ENCODE peak calls at places on chromosomes 5 and 9, in seven cellular contexts. U is Caki2, C is HFFc6, X is RPMI7951, G is NCI-H774, T is A549, Z is coronary artery. L is an unnamed sample.

GRCh38 chr5:143636951-143637528 is 174.9 kb upstream of the HMHB1 start:
- DNase-seq in Z (no peak), C (no peak), G (no peak), T (peak), U (no peak), X (peak), L (no peak)

GRCh38 chr5:143094087-143094511 is 309.4 kb downstream of the NR3C1 start:
- DNase-seq in T (no peak), Z (no peak), G (no peak), C (no peak), X (no peak), U (no peak), L (no peak)

GRCh38 chr9:134057311-134057665 is 10.5 kb downstream of the BRD3 start:
- DNase-seq in Z (no peak), G (no peak), U (no peak), X (no peak), T (no peak), C (no peak), L (no peak)

GRCh38 chr9:128972956-128973355 is 25.5 kb downstream of the NUP188 start:
- DNase-seq in C (peak), X (peak), U (no peak), T (peak), Z (no peak), G (no peak), L (no peak)

GRCh38 chr9:114291064-114291474 is 31.8 kb upstream of the ORM1 start:
- DNase-seq in G (no peak), U (peak), X (peak), Z (peak), T (peak), C (peak), L (peak)

GRCh38 chr5:127254729-127255284 is 35.8 kb upstream of the MEGF10 start:
- DNase-seq in C (peak), T (peak), X (peak), U (peak), Z (no peak), G (no peak), L (no peak)

GRCh38 chr5:37771203-37771611 is 68.6 kb downstream of the GDNF start:
- DNase-seq in Z (no peak), U (no peak), X (no peak), C (no peak), G (no peak), T (no peak), L (no peak)

GRCh38 chr5:177434942-177435738 is 8.7 kb downstream of the GRK6 start:
- DNase-seq in G (no peak), C (no peak), Z (no peak), T (no peak), X (no peak), U (no peak), L (no peak)

GRCh38 chr5:91929522-91929817 is 546.4 kb upstream of the ARRDC3 start:
- DNase-seq in Z (no peak), T (no peak), U (no peak), G (no peak), C (no peak), X (no peak), L (no peak)

GRCh38 chr9:121613009-121613766 is 38.2 kb upstream of the DAB2IP start:
- DNase-seq in X (no peak), Z (no peak), U (no peak), T (no peak), C (no peak), G (no peak), L (no peak)

GRCh38 chr9:129001504-129002325 is 26.4 kb downstream of the SH3GLB2 start:
- DNase-seq in U (no peak), X (no peak), T (no peak), Z (no peak), G (no peak), C (no peak), L (no peak)

GRCh38 chr5:52837591-52838001 is 49.9 kb downstream of the ITGA1 start:
- DNase-seq in T (no peak), C (peak), U (peak), G (no peak), Z (no peak), X (no peak), L (no peak)

GRCh38 chr9:68530618-68531017 is 10.1 kb downstream of the TMEM252 start:
- DNase-seq in C (no peak), X (no peak), G (peak), U (peak), T (peak), Z (peak), L (no peak)

GRCh38 chr9:114804504-114804903 is 1.3 kb downstream of the TNFSF15 start:
- DNase-seq in X (peak), U (no peak), G (no peak), C (peak), T (peak), Z (no peak), L (peak)

GRCh38 chr9:99516657-99517049 is 294.6 kb downstream of the SEC61B start:
- DNase-seq in C (no peak), T (no peak), X (no peak), G (no peak), Z (no peak), U (no peak), L (no peak)

GRCh38 chr5:94181940-94182339 is 436.5 kb downstream of the KIAA0825 start:
- DNase-seq in T (peak), U (no peak), G (no peak), X (no peak), Z (no peak), C (peak), L (no peak)

GRCh38 chr9:38417003-38417965 is 7.0 kb downstream of the IGFBPL1 start:
- DNase-seq in C (no peak), T (peak), Z (no peak), U (no peak), X (no peak), G (peak), L (peak)

GRCh38 chr9:96139592-96140251 is 162.3 kb downstream of the HSD17B3 start:
- DNase-seq in U (no peak), T (peak), G (no peak), C (peak), Z (peak), X (peak), L (peak)

GRCh38 chr5:155050384-155051019 is 36.9 kb downstream of the KIF4B start:
- DNase-seq in U (no peak), G (no peak), Z (no peak), X (peak), T (no peak), C (no peak), L (no peak)

L was measured in SHP77 treated with DMSO at 0.1 percent for 48 hours.